ENCODE peak calls at places on chromosomes 12 and 14, in six cellular contexts. G, A, O, E, R and H are unnamed samples.

GRCh38 chr14:20657216-20658211 is 16.0 kb upstream of the OR6S1 start:
- DNase-seq in G (peak), A (no peak), O (no peak), E (no peak), R (peak), H (no peak)

GRCh38 chr12:4119157-4119761 is 154.3 kb upstream of the CCND2 start:
- DNase-seq in G (no peak), A (no peak), O (no peak), E (no peak), R (no peak), H (peak)

GRCh38 chr12:16524378-16524777 is 81.6 kb downstream of the LMO3 start:
- DNase-seq in G (no peak), A (no peak), O (no peak), E (no peak), R (no peak), H (no peak)

GRCh38 chr12:55720071-55720564 is at the start of gene RDH5:
- DNase-seq in G (peak), A (no peak), O (peak), E (peak), R (no peak), H (no peak)

GRCh38 chr14:59328410-59328809 is 136.8 kb downstream of the GPR135 start:
- DNase-seq in G (no peak), A (no peak), O (no peak), E (no peak), R (no peak), H (no peak)

GRCh38 chr12:5258498-5258897 is 173.4 kb upstream of the NTF3 start:
- DNase-seq in G (no peak), A (no peak), O (no peak), E (peak), R (no peak), H (no peak)

GRCh38 chr14:25150934-25151790 is 101.2 kb upstream of the STXBP6 start:
- DNase-seq in G (no peak), A (no peak), O (peak), E (peak), R (peak), H (peak)

GRCh38 chr14:100524233-100524932 is 62.8 kb downstream of the BEGAIN start:
- DNase-seq in G (no peak), A (no peak), O (no peak), E (no peak), R (no peak), H (no peak)

GRCh38 chr12:65895759-65896656 is 71.7 kb downstream of the HMGA2 start:
- DNase-seq in G (no peak), A (no peak), O (peak), E (peak), R (no peak), H (no peak)

GRCh38 chr12:24560867-24561266 is 388.0 kb downstream of the BCAT1 start:
- DNase-seq in G (peak), A (no peak), O (no peak), E (no peak), R (no peak), H (no peak)

GRCh38 chr12:50222275-50222783 is 55.2 kb upstream of the CERS5 start:
- DNase-seq in G (no peak), A (peak), O (peak), E (peak), R (peak), H (no peak)

GRCh38 chr12:113465808-113466769 is 5.6 kb downstream of the LHX5 start:
- DNase-seq in G (no peak), A (no peak), O (no peak), E (no peak), R (no peak), H (no peak)

GRCh38 chr14:104929268-104930230 is 4.9 kb downstream of the PLD4 start:
- DNase-seq in G (no peak), A (no peak), O (no peak), E (no peak), R (no peak), H (no peak)

GRCh38 chr14:31752867-31753661 is 191.9 kb downstream of the NUBPL start:
- DNase-seq in G (no peak), A (no peak), O (no peak), E (no peak), R (no peak), H (no peak)

GRCh38 chr12:124616394-124617343 is 49.3 kb upstream of the NCOR2 start:
- DNase-seq in G (no peak), A (no peak), O (no peak), E (no peak), R (no peak), H (no peak)

GRCh38 chr12:50482566-50482965 is 22.2 kb upstream of the DIP2B start:
- DNase-seq in G (no peak), A (no peak), O (peak), E (no peak), R (no peak), H (no peak)

GRCh38 chr12:94427520-94428381 is 31.9 kb downstream of the CEP83 start:
- DNase-seq in G (no peak), A (no peak), O (no peak), E (peak), R (no peak), H (no peak)

GRCh38 chr12:52907092-52907810 is 2.4 kb upstream of the KRT8 start:
- DNase-seq in G (no peak), A (no peak), O (no peak), E (peak), R (peak), H (no peak)

GRCh38 chr14:37592288-37593274 is 2.5 kb downstream of the FOXA1 start:
- DNase-seq in G (no peak), A (no peak), O (no peak), E (no peak), R (peak), H (no peak)

GRCh38 chr14:71322660-71323250 is 415.5 kb downstream of the PCNX1 start:
- DNase-seq in G (no peak), A (no peak), O (peak), E (peak), R (no peak), H (no peak)

GRCh38 chr12:52189376-52190174 is 2.2 kb downstream of the KRT80 start:
- DNase-seq in G (no peak), A (no peak), O (peak), E (peak), R (no peak), H (no peak)

GRCh38 chr12:122420471-122421262 is 1.8 kb downstream of the CLIP1 start:
- DNase-seq in G (no peak), A (no peak), O (no peak), E (no peak), R (no peak), H (no peak)

GRCh38 chr14:90534838-90535555 is 138.2 kb downstream of the CALM1 start:
- DNase-seq in G (no peak), A (no peak), O (no peak), E (no peak), R (no peak), H (no peak)

GRCh38 chr12:10119072-10119471 is 10.9 kb downstream of the CLEC7A start:
- DNase-seq in G (no peak), A (no peak), O (no peak), E (no peak), R (no peak), H (no peak)

GRCh38 chr14:100615736-100616695 is 28.8 kb upstream of the BEGAIN start:
- DNase-seq in G (no peak), A (no peak), O (no peak), E (no peak), R (no peak), H (no peak)

GRCh38 chr12:99810718-99811593 is 163.4 kb downstream of the GARIN6 start:
- DNase-seq in G (no peak), A (no peak), O (peak), E (peak), R (peak), H (no peak)

GRCh38 chr12:57309420-57309819 is 58.4 kb upstream of the STAC3 start:
- DNase-seq in G (no peak), A (no peak), O (no peak), E (peak), R (no peak), H (no peak)

GRCh38 chr12:112321277-112321676 is 61.0 kb downstream of the HECTD4 start:
- DNase-seq in G (no peak), A (no peak), O (no peak), E (no peak), R (no peak), H (no peak)

GRCh38 chr14:67221248-67221981 is 19.8 kb upstream of the PALS1 start:
- DNase-seq in G (no peak), A (no peak), O (peak), E (no peak), R (no peak), H (no peak)

GRCh38 chr14:104563191-104563741 is 16.3 kb upstream of the C14orf180 start:
- DNase-seq in G (no peak), A (no peak), O (no peak), E (no peak), R (no peak), H (no peak)

GRCh38 chr12:28742791-28743190 is 406.3 kb upstream of the FAR2 start:
- DNase-seq in G (no peak), A (no peak), O (peak), E (no peak), R (no peak), H (no peak)

GRCh38 chr12:11758087-11758837 is 108.8 kb downstream of the ETV6 start:
- DNase-seq in G (no peak), A (no peak), O (no peak), E (no peak), R (no peak), H (no peak)

GRCh38 chr14:32457213-32457920 is 128.3 kb downstream of the AKAP6 start:
- DNase-seq in G (no peak), A (no peak), O (no peak), E (peak), R (no peak), H (no peak)

GRCh38 chr12:124399622-124400021 is 104.7 kb downstream of the RFLNA start:
- DNase-seq in G (peak), A (peak), O (no peak), E (no peak), R (no peak), H (peak)

GRCh38 chr14:24113379-24113800 is 1.2 kb upstream of the DCAF11 start:
- DNase-seq in G (no peak), A (no peak), O (peak), E (no peak), R (no peak), H (no peak)

GRCh38 chr12:123065666-123066457 is 85.0 kb downstream of the PITPNM2 start:
- DNase-seq in G (no peak), A (no peak), O (no peak), E (no peak), R (no peak), H (no peak)

GRCh38 chr12:107884769-107885694 is 110.5 kb downstream of the ASCL4 start:
- DNase-seq in G (peak), A (peak), O (peak), E (peak), R (peak), H (peak)